ENCODE peak calls at places on chromosomes 5 and 9, in four cellular contexts. S, A, V and M are unnamed samples.
A peak's percentile ranks its signal among the peaks of the same experiment; 100 is the strongest.

GRCh38 chr5:122091942-122092600 is 14.0 kb upstream of the LOX start:
- DNase-seq in S (peak; percentile 67), A (no peak), V (no peak), M (no peak)

GRCh38 chr5:142634375-142635018 is 51.4 kb downstream of the FGF1 start:
- DNase-seq in S (peak; percentile 39), A (no peak), V (no peak), M (no peak)

GRCh38 chr5:78429332-78429849 is 69.0 kb downstream of the SCAMP1 start:
- DNase-seq in S (no peak), A (no peak), V (no peak), M (no peak)

GRCh38 chr9:119375892-119376291 is 6.7 kb upstream of the BRINP1 start:
- DNase-seq in S (no peak), A (no peak), V (no peak), M (no peak)

GRCh38 chr5:40762716-40763115 is 7.0 kb upstream of the TTC33 start:
- DNase-seq in S (no peak), A (no peak), V (no peak), M (no peak)

GRCh38 chr5:73447234-73448071 is 1.1 kb downstream of the FOXD1 start:
- DNase-seq in S (peak; percentile 31), A (no peak), V (no peak), M (peak; percentile 23)

GRCh38 chr9:126523621-126524111 is 90.1 kb upstream of the LMX1B start:
- DNase-seq in S (no peak), A (peak; percentile 68), V (no peak), M (no peak)

GRCh38 chr9:3682186-3682585 is 156.4 kb upstream of the RFX3 start:
- DNase-seq in S (no peak), A (no peak), V (no peak), M (no peak)

DNA sequence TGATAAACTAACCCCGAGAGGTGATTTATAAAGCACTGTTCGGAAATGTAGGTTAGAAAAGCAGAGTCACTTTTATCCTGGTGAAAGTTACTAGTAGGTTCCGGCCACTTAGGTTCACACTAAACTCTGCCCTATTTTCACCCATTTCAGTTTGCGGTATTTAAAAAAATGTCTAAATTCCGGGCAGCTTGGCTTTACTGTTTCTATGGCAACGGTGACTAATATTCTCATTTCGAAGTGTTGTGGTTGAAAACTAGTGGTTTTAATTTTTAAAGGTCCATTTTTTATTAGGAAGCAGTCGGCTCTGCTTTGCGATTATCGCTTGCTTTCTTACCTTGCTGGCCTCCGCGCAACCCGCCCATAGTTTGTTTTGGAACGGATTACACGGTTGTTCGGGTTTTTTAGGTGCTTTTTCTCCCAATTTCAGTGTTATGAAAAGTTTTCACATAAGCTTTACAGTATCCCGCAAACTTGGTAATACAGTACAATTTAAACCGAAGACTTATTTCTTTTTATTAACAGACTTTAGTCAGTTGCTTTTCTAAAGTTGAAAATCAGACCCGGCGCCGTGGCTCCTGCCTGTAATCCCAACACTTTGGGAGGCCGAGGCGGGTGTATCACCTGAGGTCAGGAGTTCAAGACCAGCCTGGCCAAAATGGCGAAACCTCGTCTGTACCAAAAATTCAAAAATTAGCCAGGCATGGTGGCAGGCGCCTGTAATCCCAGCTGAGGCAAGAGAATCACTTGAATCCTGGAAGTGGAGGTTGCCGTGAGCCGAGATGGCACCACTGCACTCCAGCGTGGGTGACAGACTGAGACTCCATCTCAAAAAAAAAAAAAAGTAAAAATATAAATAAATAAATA is 1.6 kb downstream of the KDM4C start:
- DNase-seq in S (peak; percentile 87), A (no peak), V (no peak), M (peak; percentile 19)
- H3K4me1 ChIP-seq in S (peaks cover 3% of the 10 kb centered on the region), A (peaks cover 14% of the 10 kb centered on the region), V (no peaks in the 10 kb centered on the region), M (peaks cover 11% of the 10 kb centered on the region)

GRCh38 chr5:1097381-1097893 is 14.4 kb downstream of the SLC12A7 start:
- DNase-seq in S (no peak), A (no peak), V (no peak), M (no peak)
- H3K27ac ChIP-seq in S (no peak overlapping the region), A (no peak overlapping the region), V (no peak overlapping the region), M (no peak overlapping the region)

DNA sequence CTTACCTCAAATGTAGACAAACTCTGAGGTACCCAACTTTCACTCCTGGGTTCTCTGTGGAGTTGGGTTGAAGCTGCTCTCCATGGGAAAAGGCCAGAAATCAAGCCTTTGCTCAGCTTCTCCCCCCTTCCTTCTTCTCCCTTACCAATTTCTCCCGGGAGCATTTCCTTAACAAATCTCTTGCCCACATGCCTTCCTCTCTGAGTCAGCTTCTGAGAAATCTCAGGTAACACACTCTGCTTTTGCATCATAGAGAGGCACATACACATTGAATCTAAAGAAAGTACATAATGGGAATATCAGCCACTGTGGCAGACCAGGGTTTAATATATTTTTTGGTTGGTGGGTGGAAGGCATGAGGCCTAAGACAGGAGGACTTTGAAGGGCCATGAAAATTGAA is 199.3 kb upstream of the CLINT1 start:
- DNase-seq in S (no peak), A (no peak), V (no peak), M (no peak)
- H3K4me1 ChIP-seq in S (no peaks in the 10 kb centered on the region), A (peaks cover 11% of the 10 kb centered on the region), V (no peaks in the 10 kb centered on the region), M (no peaks in the 10 kb centered on the region)

DNA sequence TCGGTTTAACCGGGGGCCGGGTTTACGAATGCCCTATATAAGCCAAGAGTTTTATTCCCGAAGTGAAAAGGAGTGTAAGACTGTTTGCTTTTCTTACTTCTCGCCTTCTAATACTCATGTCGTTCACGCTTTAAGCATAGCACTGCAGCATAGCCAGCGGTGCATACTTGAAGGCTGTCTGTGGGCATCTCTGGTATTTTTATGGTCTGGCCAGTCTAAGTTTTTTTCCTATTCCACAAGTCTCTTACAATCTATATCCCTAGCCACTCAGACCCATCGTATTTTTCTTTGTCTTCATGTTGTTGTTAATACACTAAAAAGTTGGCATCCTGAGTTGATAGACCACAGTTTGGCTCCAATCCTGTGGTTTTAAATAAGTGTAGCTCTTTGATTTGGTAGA is 1.3 kb downstream of the UHRF2 start:
- DNase-seq in S (peak; percentile 60), A (no peak), V (no peak), M (no peak)
- H3K27ac ChIP-seq in S (peak overlapping the region; percentile 69), A (peak overlapping the region; percentile 86), V (peak overlapping the region; percentile 86), M (peak overlapping the region; percentile 76)

DNA sequence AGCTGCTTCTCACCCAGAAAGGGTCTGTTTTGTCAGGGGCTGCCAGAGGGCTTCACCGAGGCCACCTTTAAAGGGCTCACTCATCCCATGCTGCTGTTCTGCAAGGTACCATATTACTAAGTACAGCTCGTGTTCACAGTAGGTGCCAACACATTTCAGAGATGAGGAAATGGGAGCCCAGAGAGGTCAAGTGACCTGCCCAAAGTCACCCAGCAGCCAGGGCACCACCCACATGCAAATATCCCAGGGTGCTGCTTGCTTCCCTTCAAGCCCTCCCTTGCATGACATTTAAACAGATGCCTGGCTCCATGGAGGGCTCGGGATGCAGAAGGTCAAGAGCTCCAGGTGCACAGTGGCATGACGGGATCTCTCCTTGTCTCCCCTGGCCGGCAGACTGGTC is 123.5 kb upstream of the SARDH start:
- DNase-seq in S (no peak), A (no peak), V (no peak), M (no peak)
- H3K4me1 ChIP-seq in S (peaks cover 4% of the 10 kb centered on the region), A (peaks cover 14% of the 10 kb centered on the region), V (no peaks in the 10 kb centered on the region), M (no peaks in the 10 kb centered on the region)